ENCODE peak calls at places on chromosomes 11 and 22, in nine cellular contexts. N, L, I, U, D, Q, X, M and S are unnamed samples.

GRCh38 chr22:19120829-19121630 is 1.2 kb downstream of the DGCR2 start:
- DNase-seq in L (no peak), M (peak), Q (peak), D (peak), X (peak), I (no peak), N (no peak), U (no peak), S (peak)

GRCh38 chr22:42949159-42949558 is 65.8 kb downstream of the PACSIN2 start:
- DNase-seq in M (no peak), D (no peak), L (peak), X (peak), U (no peak), N (no peak), I (no peak), Q (peak), S (no peak)

GRCh38 chr22:38792833-38793232 is 1.1 kb downstream of the DNAL4 start:
- DNase-seq in I (no peak), U (no peak), L (peak), X (no peak), D (no peak), Q (peak), N (no peak), M (peak), S (no peak)

GRCh38 chr11:68963779-68964178 is 17.0 kb downstream of the MRGPRD start:
- DNase-seq in I (no peak), Q (no peak), D (no peak), X (no peak), L (no peak), N (no peak), M (no peak), U (no peak), S (peak)

GRCh38 chr11:95832763-95833162 is 42.5 kb downstream of the CEP57 start:
- DNase-seq in X (no peak), M (no peak), U (no peak), L (peak), Q (peak), N (no peak), D (no peak), I (no peak), S (no peak)

GRCh38 chr11:132623496-132623895 is 908.8 kb downstream of the OPCML start:
- DNase-seq in M (no peak), N (no peak), X (no peak), L (no peak), D (no peak), U (no peak), I (no peak), Q (no peak), S (no peak)

GRCh38 chr11:10409207-10409661 is 45.8 kb upstream of the AMPD3 start:
- DNase-seq in L (no peak), M (no peak), U (no peak), N (no peak), D (no peak), X (no peak), Q (no peak), I (no peak), S (no peak)

GRCh38 chr11:74570266-74571061 is 21.9 kb upstream of the POLD3 start:
- DNase-seq in U (no peak), X (no peak), D (peak), I (peak), M (peak), Q (peak), N (peak), L (peak), S (no peak)

GRCh38 chr11:65555693-65556231 is 2.4 kb downstream of the LTBP3 start:
- DNase-seq in N (no peak), I (no peak), U (no peak), M (peak), Q (peak), L (peak), D (no peak), X (peak), S (no peak)

GRCh38 chr11:33682446-33682845 is 18.2 kb downstream of the C11orf91 start:
- DNase-seq in D (no peak), I (no peak), Q (no peak), N (no peak), M (no peak), U (no peak), L (no peak), X (no peak), S (no peak)

GRCh38 chr11:119371067-119371601 is 10.4 kb downstream of the USP2 start:
- DNase-seq in U (no peak), Q (no peak), D (no peak), N (no peak), X (no peak), L (no peak), M (no peak), I (no peak), S (peak)

GRCh38 chr22:35552186-35552842 is 11.7 kb downstream of the RASD2 start:
- DNase-seq in M (peak), D (no peak), U (peak), L (no peak), Q (peak), I (peak), N (no peak), X (no peak), S (no peak)

GRCh38 chr11:47967577-47968230 is 12.7 kb upstream of the PTPRJ start:
- DNase-seq in U (no peak), D (no peak), L (no peak), N (no peak), M (peak), X (no peak), Q (peak), I (peak), S (no peak)